ENCODE peak calls at places on chromosomes 4 and X, in eight cellular contexts. One of them, this sample, is unnamed. For H3K36me3, the result is how much of the 10 kb centered on the place peaks cover.

GRCh38 chr4:3470244-3471097 is 7.4 kb downstream of the DOK7 start:
- DNase-seq in DND-41: no peak
- DNase-seq in K562: no peak
- DNase-seq in fibroblast of lung: peak
- DNase-seq in neural progenitor cell: peak
- DNase-seq in mammary epithelial cell: no peak
- DNase-seq in kidney: peak
- DNase-seq in IMR-90: peak
- DNase-seq in this sample: no peak

GRCh38 chr4:91592125-91592524 is 711.6 kb upstream of the GRID2 start:
- DNase-seq in mammary epithelial cell: no peak
- DNase-seq in K562: no peak
- DNase-seq in kidney: no peak
- DNase-seq in IMR-90: no peak
- DNase-seq in neural progenitor cell: no peak
- DNase-seq in DND-41: no peak
- DNase-seq in fibroblast of lung: no peak
- DNase-seq in this sample: no peak

GRCh38 chr4:168633474-168633873 is 136.6 kb downstream of the PALLD start:
- DNase-seq in fibroblast of lung: no peak
- DNase-seq in DND-41: no peak
- DNase-seq in neural progenitor cell: no peak
- DNase-seq in mammary epithelial cell: no peak
- DNase-seq in K562: no peak
- DNase-seq in kidney: no peak
- DNase-seq in IMR-90: no peak
- DNase-seq in this sample: no peak

GRCh38 chrX:149871940-149872339 is 9.0 kb upstream of the MAGEA8 start:
- DNase-seq in neural progenitor cell: peak
- DNase-seq in mammary epithelial cell: peak
- DNase-seq in fibroblast of lung: peak
- DNase-seq in kidney: peak
- DNase-seq in K562: peak
- DNase-seq in IMR-90: no peak
- DNase-seq in DND-41: peak
- DNase-seq in this sample: peak

GRCh38 chrX:154748712-154749339 is 2.1 kb downstream of the GAB3 start:
- DNase-seq in DND-41: peak
- DNase-seq in kidney: no peak
- DNase-seq in mammary epithelial cell: peak
- DNase-seq in neural progenitor cell: peak
- DNase-seq in K562: peak
- DNase-seq in fibroblast of lung: peak
- DNase-seq in IMR-90: peak
- DNase-seq in this sample: peak

GRCh38 chr4:173457893-173458292 is 59.0 kb upstream of the SCRG1 start:
- DNase-seq in IMR-90: no peak
- DNase-seq in fibroblast of lung: no peak
- DNase-seq in K562: no peak
- DNase-seq in mammary epithelial cell: no peak
- DNase-seq in neural progenitor cell: peak
- DNase-seq in DND-41: no peak
- DNase-seq in kidney: no peak
- DNase-seq in this sample: no peak

GRCh38 chr4:168634276-168634802 is 137.5 kb downstream of the PALLD start:
- DNase-seq in K562: no peak
- DNase-seq in neural progenitor cell: peak
- DNase-seq in DND-41: no peak
- DNase-seq in kidney: no peak
- DNase-seq in mammary epithelial cell: peak
- DNase-seq in IMR-90: peak
- DNase-seq in fibroblast of lung: peak
- DNase-seq in this sample: no peak

GRCh38 chr4:48698029-48698901 is 81.8 kb downstream of the FRYL start:
- DNase-seq in IMR-90: peak
- DNase-seq in mammary epithelial cell: peak
- DNase-seq in K562: peak
- DNase-seq in fibroblast of lung: peak
- DNase-seq in DND-41: no peak
- DNase-seq in neural progenitor cell: peak
- DNase-seq in kidney: no peak
- DNase-seq in this sample: peak

GRCh38 chrX:19670321-19670750 is 155.0 kb upstream of the MAP3K15 start:
- DNase-seq in DND-41: no peak
- DNase-seq in neural progenitor cell: no peak
- DNase-seq in IMR-90: peak
- DNase-seq in kidney: no peak
- DNase-seq in fibroblast of lung: no peak
- DNase-seq in K562: no peak
- DNase-seq in mammary epithelial cell: no peak
- DNase-seq in this sample: no peak

GRCh38 chrX:136551410-136551809 is 19.4 kb downstream of the VGLL1 start:
- DNase-seq in DND-41: no peak
- DNase-seq in kidney: no peak
- DNase-seq in IMR-90: no peak
- DNase-seq in fibroblast of lung: no peak
- DNase-seq in K562: no peak
- DNase-seq in mammary epithelial cell: no peak
- DNase-seq in neural progenitor cell: no peak
- DNase-seq in this sample: no peak

GRCh38 chr4:38831653-38832052 is 25.0 kb downstream of the TLR6 start:
- DNase-seq in mammary epithelial cell: no peak
- DNase-seq in kidney: no peak
- DNase-seq in K562: no peak
- DNase-seq in neural progenitor cell: no peak
- DNase-seq in DND-41: no peak
- DNase-seq in IMR-90: peak
- DNase-seq in fibroblast of lung: peak
- DNase-seq in this sample: no peak

GRCh38 chrX:150587585-150588503 is 19.4 kb downstream of the MTM1 start:
- DNase-seq in IMR-90: no peak
- DNase-seq in DND-41: peak
- DNase-seq in kidney: no peak
- DNase-seq in mammary epithelial cell: no peak
- DNase-seq in K562: peak
- DNase-seq in fibroblast of lung: peak
- DNase-seq in neural progenitor cell: no peak
- DNase-seq in this sample: peak

GRCh38 chr4:161525121-161525520 is 638.7 kb downstream of the FSTL5 start:
- DNase-seq in neural progenitor cell: no peak
- DNase-seq in mammary epithelial cell: no peak
- DNase-seq in IMR-90: no peak
- DNase-seq in K562: no peak
- DNase-seq in DND-41: no peak
- DNase-seq in fibroblast of lung: no peak
- DNase-seq in kidney: no peak
- DNase-seq in this sample: no peak

GRCh38 chr4:83889802-83890201 is 353.9 kb downstream of the GPAT3 start:
- DNase-seq in K562: no peak
- DNase-seq in fibroblast of lung: peak
- DNase-seq in kidney: no peak
- DNase-seq in mammary epithelial cell: peak
- DNase-seq in IMR-90: peak
- DNase-seq in DND-41: no peak
- DNase-seq in neural progenitor cell: no peak
- DNase-seq in this sample: no peak

GRCh38 chrX:135086197-135086854 is 34.0 kb downstream of the ETDB start:
- DNase-seq in mammary epithelial cell: peak
- DNase-seq in neural progenitor cell: peak
- DNase-seq in fibroblast of lung: peak
- DNase-seq in K562: peak
- DNase-seq in kidney: no peak
- DNase-seq in IMR-90: peak
- DNase-seq in DND-41: peak
- DNase-seq in this sample: peak

GRCh38 chrX:87140800-87141483 is 376.7 kb upstream of the KLHL4 start:
- DNase-seq in neural progenitor cell: no peak
- DNase-seq in fibroblast of lung: no peak
- DNase-seq in DND-41: no peak
- DNase-seq in kidney: no peak
- DNase-seq in IMR-90: no peak
- DNase-seq in mammary epithelial cell: no peak
- DNase-seq in K562: no peak
- DNase-seq in this sample: no peak

DNA sequence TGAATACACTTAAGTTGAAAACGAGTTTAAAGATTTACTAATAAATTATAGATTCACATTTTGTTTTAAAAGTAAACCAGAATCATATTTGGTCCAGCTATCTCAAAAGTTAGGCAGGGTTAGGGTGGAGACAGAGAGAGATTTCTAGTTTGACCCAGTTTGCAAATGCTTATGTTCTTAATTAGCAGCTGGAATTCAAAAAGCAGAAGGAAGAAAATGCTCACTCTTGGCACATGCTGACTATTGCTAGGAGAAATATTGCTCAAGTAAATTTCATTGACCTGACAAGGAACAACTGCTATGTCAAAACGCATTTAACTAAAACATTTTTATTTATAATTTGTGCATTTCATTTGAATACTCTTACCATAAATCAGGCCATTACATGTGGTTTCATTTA is 131.9 kb downstream of the GLRA3 start:
- DNase-seq in K562: no peak
- DNase-seq in neural progenitor cell: no peak
- DNase-seq in mammary epithelial cell: no peak
- DNase-seq in DND-41: no peak
- DNase-seq in IMR-90: no peak
- DNase-seq in kidney: no peak
- DNase-seq in fibroblast of lung: no peak
- DNase-seq in this sample: no peak
- H3K9ac ChIP-seq in K562: no peak
- H3K9ac ChIP-seq in neural progenitor cell: no peak
- H3K9ac ChIP-seq in mammary epithelial cell: no peak
- H3K9ac ChIP-seq in DND-41: no peak
- H3K9ac ChIP-seq in IMR-90: no peak
- H3K9ac ChIP-seq in kidney: no peak
- H3K9ac ChIP-seq in fibroblast of lung: no peak
- H3K9ac ChIP-seq in this sample: no peak

GRCh38 chr4:120066525-120067333 is at the start of gene MAD2L1:
- DNase-seq in DND-41: peak
- DNase-seq in mammary epithelial cell: peak
- DNase-seq in neural progenitor cell: peak
- DNase-seq in kidney: peak
- DNase-seq in IMR-90: peak
- DNase-seq in K562: peak
- DNase-seq in fibroblast of lung: peak
- DNase-seq in this sample: peak

GRCh38 chr4:120066182-120066524 is 495 bp downstream of the MAD2L1 start:
- DNase-seq in K562: no peak
- DNase-seq in mammary epithelial cell: no peak
- DNase-seq in fibroblast of lung: no peak
- DNase-seq in kidney: no peak
- DNase-seq in neural progenitor cell: no peak
- DNase-seq in DND-41: peak
- DNase-seq in IMR-90: no peak
- DNase-seq in this sample: no peak

GRCh38 chr4:120062663-120063195 is 3.9 kb downstream of the MAD2L1 start:
- DNase-seq in IMR-90: peak
- DNase-seq in fibroblast of lung: no peak
- DNase-seq in kidney: no peak
- DNase-seq in mammary epithelial cell: no peak
- DNase-seq in DND-41: no peak
- DNase-seq in neural progenitor cell: no peak
- DNase-seq in K562: no peak
- DNase-seq in this sample: no peak

GRCh38 chr4:120070191-120070590 is 3.5 kb upstream of the MAD2L1 start:
- DNase-seq in kidney: no peak
- DNase-seq in neural progenitor cell: no peak
- DNase-seq in K562: no peak
- DNase-seq in mammary epithelial cell: peak
- DNase-seq in DND-41: no peak
- DNase-seq in fibroblast of lung: peak
- DNase-seq in IMR-90: peak
- DNase-seq in this sample: no peak

DNA sequence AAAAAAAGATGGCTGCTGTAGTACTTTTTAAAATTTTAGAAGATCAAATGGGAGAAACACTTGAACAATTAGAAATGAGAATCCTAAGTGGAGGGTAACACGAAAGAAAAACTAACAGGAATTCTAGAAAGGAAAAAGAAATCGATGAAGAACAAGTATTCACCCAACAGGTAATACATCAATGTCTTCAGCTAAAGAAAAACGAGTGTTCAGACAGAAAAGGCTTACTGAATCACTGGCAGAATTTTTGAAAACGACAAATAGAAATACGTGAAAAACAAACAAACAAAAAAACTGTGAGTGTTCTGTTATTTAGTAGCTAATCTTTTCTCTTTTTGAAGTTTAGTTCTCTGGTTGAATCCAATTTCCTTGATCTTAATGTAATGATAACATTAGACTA is 1.8 kb downstream of the MAD2L1 start:
- DNase-seq in mammary epithelial cell: no peak
- DNase-seq in IMR-90: no peak
- DNase-seq in DND-41: no peak
- DNase-seq in fibroblast of lung: no peak
- DNase-seq in K562: no peak
- DNase-seq in neural progenitor cell: no peak
- DNase-seq in kidney: no peak
- DNase-seq in this sample: no peak
- H3K36me3 ChIP-seq in mammary epithelial cell: under half
- H3K36me3 ChIP-seq in IMR-90: under half
- H3K36me3 ChIP-seq in DND-41: half or more
- H3K36me3 ChIP-seq in fibroblast of lung: under half
- H3K36me3 ChIP-seq in K562: half or more
- H3K36me3 ChIP-seq in neural progenitor cell: under half
- H3K36me3 ChIP-seq in kidney: under half
- H3K36me3 ChIP-seq in this sample: under half

DNA sequence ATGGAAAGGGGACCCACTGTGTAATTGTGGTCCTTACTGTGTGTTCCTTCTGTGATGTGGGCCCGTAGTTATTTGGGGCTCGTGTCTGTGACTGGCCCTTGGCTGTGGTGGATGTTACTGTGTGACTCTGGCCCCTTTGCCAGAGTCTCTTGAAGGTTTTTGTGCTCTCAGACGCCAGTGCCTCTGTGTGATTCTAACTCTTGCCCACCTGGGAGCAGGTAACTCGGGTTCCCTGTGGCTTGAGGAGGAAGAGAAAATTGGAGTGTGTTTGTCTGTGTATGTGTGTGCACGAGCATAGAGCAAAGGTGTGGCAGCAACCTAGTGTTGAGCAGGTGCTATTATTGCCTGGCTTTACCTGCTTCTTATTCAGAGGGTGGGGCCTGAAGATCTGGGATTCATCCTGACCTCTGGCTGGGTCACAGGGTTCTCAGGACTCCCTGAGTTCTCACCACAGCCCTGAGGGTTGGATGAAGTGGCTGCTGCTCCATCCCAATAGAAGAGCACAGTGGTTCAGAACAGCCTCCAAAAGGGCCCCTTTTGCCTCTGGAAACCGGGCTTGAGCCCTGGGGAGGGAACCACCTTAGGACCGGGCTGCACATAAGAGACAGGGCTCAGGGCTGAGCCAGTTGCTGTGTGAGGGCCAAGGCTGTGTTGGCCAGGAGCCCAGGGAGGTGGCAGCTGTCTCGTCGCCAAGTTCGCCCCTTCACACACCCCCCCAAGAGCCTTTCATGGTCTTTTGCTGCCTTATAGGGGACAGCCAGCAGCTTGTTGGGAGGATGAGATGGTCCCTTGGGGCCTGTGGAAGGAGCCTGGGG is 1.3 kb downstream of the RBM10 start:
- DNase-seq in neural progenitor cell: no peak
- DNase-seq in K562: no peak
- DNase-seq in IMR-90: no peak
- DNase-seq in fibroblast of lung: no peak
- DNase-seq in mammary epithelial cell: no peak
- DNase-seq in kidney: peak
- DNase-seq in DND-41: peak
- DNase-seq in this sample: no peak
- H3K27ac ChIP-seq in neural progenitor cell: no peak
- H3K27ac ChIP-seq in K562: peak
- H3K27ac ChIP-seq in IMR-90: peak
- H3K27ac ChIP-seq in fibroblast of lung: peak
- H3K27ac ChIP-seq in mammary epithelial cell: no peak
- H3K27ac ChIP-seq in kidney: no peak
- H3K27ac ChIP-seq in DND-41: peak
- H3K27ac ChIP-seq in this sample: no peak

GRCh38 chrX:1215123-1215823 is 2.8 kb upstream of the CRLF2 start:
- DNase-seq in DND-41: no peak
- DNase-seq in fibroblast of lung: no peak
- DNase-seq in kidney: no peak
- DNase-seq in IMR-90: no peak
- DNase-seq in mammary epithelial cell: no peak
- DNase-seq in K562: no peak
- DNase-seq in neural progenitor cell: no peak
- DNase-seq in this sample: no peak
- H3K9ac ChIP-seq in DND-41: no peak
- H3K9ac ChIP-seq in fibroblast of lung: no peak
- H3K9ac ChIP-seq in kidney: no peak
- H3K9ac ChIP-seq in IMR-90: no peak
- H3K9ac ChIP-seq in mammary epithelial cell: no peak
- H3K9ac ChIP-seq in K562: no peak
- H3K9ac ChIP-seq in neural progenitor cell: no peak
- H3K9ac ChIP-seq in this sample: no peak

This sample was measured in endodermal cell.